ENCODE peak calls at places on chromosomes 16 and 17, in five cellular contexts. One of them, this sample, is unnamed.
A peak's percentile ranks its signal among the peaks of the same experiment; 100 is the strongest.

GRCh38 chr17:46733837-46734516 is 84.5 kb downstream of the WNT3 start:
- DNase-seq in coronary artery: no peak
- DNase-seq in psoas muscle: no peak
- DNase-seq in heart left ventricle: no peak
- DNase-seq in endothelial cell: no peak
- DNase-seq in this sample: no peak

GRCh38 chr17:59527931-59528330 is 37.5 kb upstream of the DHX40 start:
- DNase-seq in endothelial cell: no peak
- DNase-seq in psoas muscle: no peak
- DNase-seq in heart left ventricle: no peak
- DNase-seq in coronary artery: no peak
- DNase-seq in this sample: no peak

GRCh38 chr16:706189-707061 is 824 bp upstream of the FBXL16 start:
- DNase-seq in coronary artery: no peak
- DNase-seq in endothelial cell: no peak
- DNase-seq in heart left ventricle: no peak
- DNase-seq in psoas muscle: no peak
- DNase-seq in this sample: no peak

GRCh38 chr16:57801856-57802634 is at the start of gene KIFC3:
- DNase-seq in coronary artery: peak; percentile 89
- DNase-seq in endothelial cell: peak; percentile 76
- DNase-seq in psoas muscle: peak; percentile 86
- DNase-seq in heart left ventricle: peak; percentile 94
- DNase-seq in this sample: peak; percentile 68

GRCh38 chr16:27611340-27611739 is 61.4 kb downstream of the KATNIP start:
- DNase-seq in coronary artery: no peak
- DNase-seq in heart left ventricle: no peak
- DNase-seq in psoas muscle: no peak
- DNase-seq in endothelial cell: no peak
- DNase-seq in this sample: no peak

GRCh38 chr16:52553322-52553721 is 6.4 kb upstream of the TOX3 start:
- DNase-seq in endothelial cell: no peak
- DNase-seq in coronary artery: no peak
- DNase-seq in heart left ventricle: no peak
- DNase-seq in psoas muscle: no peak
- DNase-seq in this sample: no peak

GRCh38 chr16:23486480-23486879 is 23.8 kb downstream of the GGA2 start:
- DNase-seq in heart left ventricle: no peak
- DNase-seq in coronary artery: no peak
- DNase-seq in psoas muscle: no peak
- DNase-seq in endothelial cell: no peak
- DNase-seq in this sample: no peak

GRCh38 chr17:83128306-83129240 is 49.2 kb downstream of the METRNL start:
- DNase-seq in heart left ventricle: no peak
- DNase-seq in endothelial cell: no peak
- DNase-seq in coronary artery: peak; percentile 69
- DNase-seq in psoas muscle: no peak
- DNase-seq in this sample: no peak

GRCh38 chr17:47720754-47721533 is 12.1 kb upstream of the TBX21 start:
- DNase-seq in psoas muscle: no peak
- DNase-seq in heart left ventricle: no peak
- DNase-seq in coronary artery: no peak
- DNase-seq in endothelial cell: no peak
- DNase-seq in this sample: no peak

GRCh38 chr17:50045154-50045553 is 10.8 kb upstream of the ITGA3 start:
- DNase-seq in endothelial cell: no peak
- DNase-seq in psoas muscle: no peak
- DNase-seq in coronary artery: no peak
- DNase-seq in heart left ventricle: no peak
- DNase-seq in this sample: no peak

GRCh38 chr17:9982159-9982558 is 77.1 kb upstream of the RCVRN start:
- DNase-seq in coronary artery: no peak
- DNase-seq in heart left ventricle: no peak
- DNase-seq in endothelial cell: no peak
- DNase-seq in psoas muscle: no peak
- DNase-seq in this sample: no peak

GRCh38 chr17:77256710-77257109 is 115.9 kb downstream of the SEC14L1 start:
- DNase-seq in coronary artery: no peak
- DNase-seq in psoas muscle: no peak
- DNase-seq in heart left ventricle: no peak
- DNase-seq in endothelial cell: no peak
- DNase-seq in this sample: no peak

GRCh38 chr16:68128577-68129305 is 43.6 kb downstream of the NFATC3 start:
- DNase-seq in psoas muscle: no peak
- DNase-seq in endothelial cell: no peak
- DNase-seq in heart left ventricle: no peak
- DNase-seq in coronary artery: no peak
- DNase-seq in this sample: no peak

GRCh38 chr17:35765731-35766488 is 5.2 kb downstream of the C17orf50 start:
- DNase-seq in endothelial cell: no peak
- DNase-seq in heart left ventricle: no peak
- DNase-seq in coronary artery: no peak
- DNase-seq in psoas muscle: no peak
- DNase-seq in this sample: no peak

GRCh38 chr16:80639636-80640035 is 98.8 kb downstream of the DYNLRB2 start:
- DNase-seq in psoas muscle: no peak
- DNase-seq in endothelial cell: no peak
- DNase-seq in coronary artery: no peak
- DNase-seq in heart left ventricle: no peak
- DNase-seq in this sample: no peak

GRCh38 chr16:21283521-21284289 is 5.6 kb upstream of the CRYM start:
- DNase-seq in endothelial cell: peak; percentile 76
- DNase-seq in coronary artery: no peak
- DNase-seq in psoas muscle: peak; percentile 45
- DNase-seq in heart left ventricle: peak; percentile 81
- DNase-seq in this sample: no peak

GRCh38 chr17:57561072-57561861 is 183.8 kb downstream of the CCDC182 start:
- DNase-seq in endothelial cell: no peak
- DNase-seq in coronary artery: no peak
- DNase-seq in psoas muscle: no peak
- DNase-seq in heart left ventricle: no peak
- DNase-seq in this sample: no peak

GRCh38 chr16:78669994-78670393 is 570.5 kb downstream of the WWOX start:
- DNase-seq in coronary artery: no peak
- DNase-seq in heart left ventricle: no peak
- DNase-seq in psoas muscle: peak; percentile 30
- DNase-seq in endothelial cell: no peak
- DNase-seq in this sample: no peak

GRCh38 chr17:60823520-60823919 is 145.9 kb downstream of the BCAS3 start:
- DNase-seq in psoas muscle: no peak
- DNase-seq in heart left ventricle: no peak
- DNase-seq in endothelial cell: no peak
- DNase-seq in coronary artery: no peak
- DNase-seq in this sample: no peak

GRCh38 chr16:58020628-58021521 is 4.7 kb upstream of the MMP15 start:
- DNase-seq in psoas muscle: peak; percentile 54
- DNase-seq in heart left ventricle: peak; percentile 68
- DNase-seq in endothelial cell: peak; percentile 69
- DNase-seq in coronary artery: no peak
- DNase-seq in this sample: peak; percentile 48

GRCh38 chr17:80791758-80792284 is 199.8 kb upstream of the CHMP6 start:
- DNase-seq in coronary artery: peak; percentile 90
- DNase-seq in endothelial cell: no peak
- DNase-seq in heart left ventricle: no peak
- DNase-seq in psoas muscle: peak; percentile 81
- DNase-seq in this sample: no peak

GRCh38 chr16:88936008-88936912 is 40.7 kb downstream of the CBFA2T3 start:
- DNase-seq in psoas muscle: no peak
- DNase-seq in heart left ventricle: peak; percentile 82
- DNase-seq in coronary artery: no peak
- DNase-seq in endothelial cell: no peak
- DNase-seq in this sample: no peak

GRCh38 chr17:252456-252855 is 71.0 kb upstream of the DOC2B start:
- DNase-seq in heart left ventricle: no peak
- DNase-seq in coronary artery: no peak
- DNase-seq in psoas muscle: no peak
- DNase-seq in endothelial cell: no peak
- DNase-seq in this sample: no peak

GRCh38 chr16:65353183-65353582 is 231.3 kb upstream of the CDH11 start:
- DNase-seq in psoas muscle: no peak
- DNase-seq in heart left ventricle: no peak
- DNase-seq in coronary artery: no peak
- DNase-seq in endothelial cell: no peak
- DNase-seq in this sample: no peak

GRCh38 chr17:17315142-17315821 is 12.1 kb downstream of the NT5M start:
- DNase-seq in coronary artery: peak; percentile 28
- DNase-seq in psoas muscle: no peak
- DNase-seq in heart left ventricle: no peak
- DNase-seq in endothelial cell: no peak
- DNase-seq in this sample: no peak

GRCh38 chr17:71145486-71145885 is 975.3 kb upstream of the SOX9 start:
- DNase-seq in psoas muscle: no peak
- DNase-seq in coronary artery: no peak
- DNase-seq in heart left ventricle: no peak
- DNase-seq in endothelial cell: no peak
- DNase-seq in this sample: no peak

GRCh38 chr17:73071387-73071999 is 21.0 kb downstream of the SLC39A11 start:
- DNase-seq in endothelial cell: no peak
- DNase-seq in psoas muscle: no peak
- DNase-seq in coronary artery: no peak
- DNase-seq in heart left ventricle: no peak
- DNase-seq in this sample: no peak

GRCh38 chr16:5557966-5558365 is 460.4 kb upstream of the EEF2KMT start:
- DNase-seq in coronary artery: no peak
- DNase-seq in psoas muscle: no peak
- DNase-seq in heart left ventricle: no peak
- DNase-seq in endothelial cell: no peak
- DNase-seq in this sample: no peak

GRCh38 chr17:14672830-14673229 is 371.9 kb downstream of the HS3ST3B1 start:
- DNase-seq in psoas muscle: no peak
- DNase-seq in coronary artery: no peak
- DNase-seq in heart left ventricle: no peak
- DNase-seq in endothelial cell: no peak
- DNase-seq in this sample: no peak

GRCh38 chr17:40410082-40410481 is 7.6 kb downstream of the TOP2A start:
- DNase-seq in coronary artery: no peak
- DNase-seq in psoas muscle: no peak
- DNase-seq in heart left ventricle: no peak
- DNase-seq in endothelial cell: no peak
- DNase-seq in this sample: no peak

GRCh38 chr17:75371339-75371738 is 34.1 kb downstream of the GRB2 start:
- DNase-seq in coronary artery: no peak
- DNase-seq in heart left ventricle: no peak
- DNase-seq in psoas muscle: no peak
- DNase-seq in endothelial cell: no peak
- DNase-seq in this sample: no peak

GRCh38 chr17:82803185-82803584 is 36.6 kb downstream of the ZNF750 start:
- DNase-seq in psoas muscle: no peak
- DNase-seq in coronary artery: no peak
- DNase-seq in heart left ventricle: peak; percentile 28
- DNase-seq in endothelial cell: no peak
- DNase-seq in this sample: no peak

GRCh38 chr17:10316986-10317834 is 55.6 kb downstream of the MYH13 start:
- DNase-seq in endothelial cell: peak; percentile 71
- DNase-seq in heart left ventricle: peak; percentile 68
- DNase-seq in psoas muscle: peak; percentile 67
- DNase-seq in coronary artery: no peak
- DNase-seq in this sample: peak; percentile 46

GRCh38 chr17:74177018-74177450 is 26.4 kb upstream of the RPL38 start:
- DNase-seq in psoas muscle: no peak
- DNase-seq in heart left ventricle: no peak
- DNase-seq in coronary artery: no peak
- DNase-seq in endothelial cell: no peak
- DNase-seq in this sample: no peak
- TF ChIP-seq CTCF in psoas muscle: no peak
- TF ChIP-seq CTCF in heart left ventricle: no peak
- TF ChIP-seq CTCF in coronary artery: no peak
- TF ChIP-seq CTCF in endothelial cell: peak; percentile 8
- TF ChIP-seq CTCF in this sample: no peak

GRCh38 chr17:63696381-63696961 is 3.5 kb downstream of the LIMD2 start:
- DNase-seq in psoas muscle: no peak
- DNase-seq in coronary artery: no peak
- DNase-seq in endothelial cell: peak; percentile 51
- DNase-seq in heart left ventricle: no peak
- DNase-seq in this sample: peak; percentile 20
- TF ChIP-seq CTCF in psoas muscle: peak; percentile 34
- TF ChIP-seq CTCF in coronary artery: no peak
- TF ChIP-seq CTCF in endothelial cell: peak; percentile 45
- TF ChIP-seq CTCF in heart left ventricle: peak; percentile 37
- TF ChIP-seq CTCF in this sample: peak; percentile 25

DNA sequence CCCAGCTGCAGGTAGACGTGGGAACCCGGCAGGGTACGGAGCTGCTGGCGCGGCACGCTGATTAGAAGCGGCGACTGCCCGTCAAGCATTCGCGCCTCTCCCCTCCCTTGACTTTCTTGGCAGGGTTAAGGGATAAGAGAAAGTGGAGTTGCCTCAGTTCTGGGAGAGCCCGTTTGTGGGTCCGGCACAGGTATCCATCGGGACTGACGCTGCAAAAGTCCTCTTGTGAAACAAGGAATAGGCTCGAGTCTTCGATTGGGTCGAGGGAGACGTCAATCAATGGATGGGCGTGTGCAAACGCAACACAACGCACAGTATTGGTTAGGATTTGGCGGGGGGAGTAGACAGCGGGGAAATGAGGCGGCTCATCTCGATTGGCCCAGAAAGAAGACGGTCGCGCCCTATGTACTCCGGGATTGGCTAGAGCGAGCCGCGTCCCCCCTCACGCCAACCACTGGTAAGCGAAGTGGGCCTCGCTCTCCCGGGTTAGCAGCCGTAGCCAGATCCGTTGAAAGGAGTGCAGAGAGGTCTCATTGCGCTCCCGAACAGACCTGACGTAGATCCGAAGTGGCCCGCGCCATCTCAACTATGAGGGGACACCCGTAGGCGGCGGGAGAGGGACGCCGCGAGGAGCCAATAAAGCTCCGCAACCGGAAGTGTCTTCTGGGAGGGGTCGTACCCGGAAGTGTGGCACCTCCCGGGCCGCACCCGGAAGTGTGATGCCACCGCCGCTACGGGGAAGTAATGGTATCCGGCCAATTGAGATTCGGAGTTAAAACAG is at the start of gene MON1B:
- DNase-seq in psoas muscle: peak; percentile 97
- DNase-seq in coronary artery: peak; percentile 99
- DNase-seq in endothelial cell: peak; percentile 89
- DNase-seq in heart left ventricle: peak; percentile 97
- DNase-seq in this sample: peak; percentile 91
- TF ChIP-seq CTCF in psoas muscle: peak; percentile 21
- TF ChIP-seq CTCF in coronary artery: no peak
- TF ChIP-seq CTCF in endothelial cell: no peak
- TF ChIP-seq CTCF in heart left ventricle: no peak
- TF ChIP-seq CTCF in this sample: no peak

GRCh38 chr17:29039764-29040598 is 3.0 kb upstream of the PIPOX start:
- DNase-seq in endothelial cell: no peak
- DNase-seq in coronary artery: no peak
- DNase-seq in heart left ventricle: no peak
- DNase-seq in psoas muscle: no peak
- DNase-seq in this sample: no peak

GRCh38 chr17:29034510-29034909 is 8.4 kb upstream of the PIPOX start:
- DNase-seq in heart left ventricle: no peak
- DNase-seq in psoas muscle: no peak
- DNase-seq in endothelial cell: no peak
- DNase-seq in coronary artery: no peak
- DNase-seq in this sample: no peak

GRCh38 chr17:29037739-29038465 is 5.0 kb upstream of the PIPOX start:
- DNase-seq in psoas muscle: no peak
- DNase-seq in endothelial cell: no peak
- DNase-seq in heart left ventricle: no peak
- DNase-seq in coronary artery: no peak
- DNase-seq in this sample: no peak

GRCh38 chr17:29038511-29039300 is 4.2 kb upstream of the PIPOX start:
- DNase-seq in coronary artery: no peak
- DNase-seq in endothelial cell: no peak
- DNase-seq in psoas muscle: no peak
- DNase-seq in heart left ventricle: no peak
- DNase-seq in this sample: no peak

GRCh38 chr17:29036584-29036983 is 6.4 kb upstream of the PIPOX start:
- DNase-seq in psoas muscle: no peak
- DNase-seq in endothelial cell: no peak
- DNase-seq in coronary artery: no peak
- DNase-seq in heart left ventricle: no peak
- DNase-seq in this sample: no peak
- TF ChIP-seq CTCF in psoas muscle: no peak
- TF ChIP-seq CTCF in endothelial cell: no peak
- TF ChIP-seq CTCF in coronary artery: no peak
- TF ChIP-seq CTCF in heart left ventricle: no peak
- TF ChIP-seq CTCF in this sample: no peak